ENCODE peak calls at places on chromosome 5, in five cellular contexts. One of them, this sample, is unnamed.

GRCh38 chr5:174750720-174751119 is 26.3 kb downstream of the MSX2 start:
- DNase-seq in lung: no peak
- DNase-seq in GM06990: no peak
- DNase-seq in ovary: no peak
- DNase-seq in progenitor cell of endocrine pancreas: no peak
- DNase-seq in this sample: no peak

GRCh38 chr5:38905516-38905915 is 59.7 kb downstream of the OSMR start:
- DNase-seq in ovary: no peak
- DNase-seq in GM06990: no peak
- DNase-seq in progenitor cell of endocrine pancreas: no peak
- DNase-seq in lung: no peak
- DNase-seq in this sample: no peak

GRCh38 chr5:178382689-178383276 is 150.2 kb upstream of the PHYKPL start:
- DNase-seq in progenitor cell of endocrine pancreas: no peak
- DNase-seq in ovary: peak
- DNase-seq in GM06990: no peak
- DNase-seq in lung: no peak
- DNase-seq in this sample: peak

GRCh38 chr5:14675309-14675708 is 10.8 kb downstream of the OTULIN start:
- DNase-seq in GM06990: no peak
- DNase-seq in lung: no peak
- DNase-seq in progenitor cell of endocrine pancreas: no peak
- DNase-seq in ovary: no peak
- DNase-seq in this sample: no peak

GRCh38 chr5:74865293-74865798 is 841 bp downstream of the FAM169A start:
- DNase-seq in lung: no peak
- DNase-seq in GM06990: no peak
- DNase-seq in ovary: no peak
- DNase-seq in progenitor cell of endocrine pancreas: no peak
- DNase-seq in this sample: no peak

GRCh38 chr5:124859027-124859426 is 112.6 kb upstream of the ZNF608 start:
- DNase-seq in lung: no peak
- DNase-seq in ovary: no peak
- DNase-seq in GM06990: no peak
- DNase-seq in progenitor cell of endocrine pancreas: no peak
- DNase-seq in this sample: no peak

GRCh38 chr5:177378884-177379883 is 5.0 kb upstream of the SLC34A1 start:
- DNase-seq in GM06990: no peak
- DNase-seq in ovary: no peak
- DNase-seq in lung: no peak
- DNase-seq in progenitor cell of endocrine pancreas: no peak
- DNase-seq in this sample: no peak

GRCh38 chr5:64767959-64768357 is 533 bp downstream of the SREK1IP1 start:
- DNase-seq in ovary: peak
- DNase-seq in lung: no peak
- DNase-seq in progenitor cell of endocrine pancreas: no peak
- DNase-seq in GM06990: no peak
- DNase-seq in this sample: no peak

GRCh38 chr5:150650713-150651000 is 10.2 kb downstream of the SYNPO start:
- DNase-seq in lung: no peak
- DNase-seq in progenitor cell of endocrine pancreas: no peak
- DNase-seq in GM06990: no peak
- DNase-seq in ovary: no peak
- DNase-seq in this sample: no peak

GRCh38 chr5:60196382-60197113 is 303.0 kb upstream of the PDE4D start:
- DNase-seq in progenitor cell of endocrine pancreas: no peak
- DNase-seq in GM06990: no peak
- DNase-seq in lung: no peak
- DNase-seq in ovary: no peak
- DNase-seq in this sample: no peak

GRCh38 chr5:10401499-10401898 is 40.2 kb upstream of the ROPN1L start:
- DNase-seq in lung: no peak
- DNase-seq in ovary: no peak
- DNase-seq in GM06990: no peak
- DNase-seq in progenitor cell of endocrine pancreas: no peak
- DNase-seq in this sample: no peak

GRCh38 chr5:83510199-83510730 is 38.7 kb downstream of the VCAN start:
- DNase-seq in lung: no peak
- DNase-seq in ovary: no peak
- DNase-seq in progenitor cell of endocrine pancreas: no peak
- DNase-seq in GM06990: no peak
- DNase-seq in this sample: no peak

GRCh38 chr5:159003045-159004030 is 96.4 kb downstream of the EBF1 start:
- DNase-seq in GM06990: no peak
- DNase-seq in progenitor cell of endocrine pancreas: no peak
- DNase-seq in ovary: no peak
- DNase-seq in lung: no peak
- DNase-seq in this sample: no peak

GRCh38 chr5:139194486-139194885 is 3.7 kb downstream of the SIL1 start:
- DNase-seq in lung: no peak
- DNase-seq in GM06990: no peak
- DNase-seq in progenitor cell of endocrine pancreas: no peak
- DNase-seq in ovary: no peak
- DNase-seq in this sample: no peak

GRCh38 chr5:78497573-78498533 is 137.4 kb downstream of the SCAMP1 start:
- DNase-seq in lung: no peak
- DNase-seq in GM06990: peak
- DNase-seq in progenitor cell of endocrine pancreas: no peak
- DNase-seq in ovary: peak
- DNase-seq in this sample: no peak

GRCh38 chr5:170404398-170404797 is 15.2 kb upstream of the KCNMB1 start:
- DNase-seq in lung: no peak
- DNase-seq in GM06990: no peak
- DNase-seq in ovary: no peak
- DNase-seq in progenitor cell of endocrine pancreas: no peak
- DNase-seq in this sample: no peak

GRCh38 chr5:147446528-147446927 is 63.3 kb downstream of the DPYSL3 start:
- DNase-seq in progenitor cell of endocrine pancreas: no peak
- DNase-seq in ovary: no peak
- DNase-seq in lung: no peak
- DNase-seq in GM06990: no peak
- DNase-seq in this sample: no peak

GRCh38 chr5:37248387-37248969 is 698 bp downstream of the CPLANE1 start:
- DNase-seq in ovary: no peak
- DNase-seq in GM06990: no peak
- DNase-seq in lung: no peak
- DNase-seq in progenitor cell of endocrine pancreas: no peak
- DNase-seq in this sample: no peak

GRCh38 chr5:72452515-72453259 is 54.5 kb downstream of the ZNF366 start:
- DNase-seq in lung: peak
- DNase-seq in progenitor cell of endocrine pancreas: no peak
- DNase-seq in ovary: peak
- DNase-seq in GM06990: no peak
- DNase-seq in this sample: no peak

GRCh38 chr5:178651046-178651810 is 24.4 kb upstream of the CLK4 start:
- DNase-seq in ovary: no peak
- DNase-seq in GM06990: no peak
- DNase-seq in lung: no peak
- DNase-seq in progenitor cell of endocrine pancreas: no peak
- DNase-seq in this sample: no peak

GRCh38 chr5:137374110-137374853 is 124.8 kb downstream of the SPOCK1 start:
- DNase-seq in GM06990: no peak
- DNase-seq in ovary: no peak
- DNase-seq in lung: no peak
- DNase-seq in progenitor cell of endocrine pancreas: no peak
- DNase-seq in this sample: no peak

GRCh38 chr5:37722236-37723146 is 117.3 kb downstream of the GDNF start:
- DNase-seq in GM06990: peak
- DNase-seq in progenitor cell of endocrine pancreas: no peak
- DNase-seq in ovary: no peak
- DNase-seq in lung: no peak
- DNase-seq in this sample: no peak

GRCh38 chr5:81631124-81631523 is 119.8 kb downstream of the SSBP2 start:
- DNase-seq in GM06990: peak
- DNase-seq in ovary: no peak
- DNase-seq in progenitor cell of endocrine pancreas: no peak
- DNase-seq in lung: no peak
- DNase-seq in this sample: no peak

GRCh38 chr5:81633471-81633870 is 117.4 kb downstream of the SSBP2 start:
- DNase-seq in ovary: no peak
- DNase-seq in lung: no peak
- DNase-seq in progenitor cell of endocrine pancreas: no peak
- DNase-seq in GM06990: peak
- DNase-seq in this sample: no peak

GRCh38 chr5:81630721-81631120 is 120.2 kb downstream of the SSBP2 start:
- DNase-seq in progenitor cell of endocrine pancreas: no peak
- DNase-seq in ovary: no peak
- DNase-seq in lung: no peak
- DNase-seq in GM06990: no peak
- DNase-seq in this sample: no peak

GRCh38 chr5:81633916-81634315 is 117.0 kb downstream of the SSBP2 start:
- DNase-seq in GM06990: no peak
- DNase-seq in ovary: no peak
- DNase-seq in lung: no peak
- DNase-seq in progenitor cell of endocrine pancreas: no peak
- DNase-seq in this sample: no peak

GRCh38 chr5:81632679-81633078 is 118.2 kb downstream of the SSBP2 start:
- DNase-seq in progenitor cell of endocrine pancreas: no peak
- DNase-seq in GM06990: no peak
- DNase-seq in lung: no peak
- DNase-seq in ovary: no peak
- DNase-seq in this sample: no peak
- TF ChIP-seq CTCF in progenitor cell of endocrine pancreas: no peak
- TF ChIP-seq CTCF in GM06990: no peak
- TF ChIP-seq CTCF in lung: no peak
- TF ChIP-seq CTCF in ovary: no peak
- TF ChIP-seq CTCF in this sample: no peak

GRCh38 chr5:181170237-181170830 is 22.9 kb downstream of the OR2V2 start:
- DNase-seq in ovary: no peak
- DNase-seq in progenitor cell of endocrine pancreas: no peak
- DNase-seq in GM06990: no peak
- DNase-seq in lung: no peak
- DNase-seq in this sample: no peak

GRCh38 chr5:181170996-181171395 is 23.6 kb downstream of the OR2V2 start:
- DNase-seq in lung: no peak
- DNase-seq in GM06990: no peak
- DNase-seq in progenitor cell of endocrine pancreas: no peak
- DNase-seq in ovary: no peak
- DNase-seq in this sample: no peak

GRCh38 chr5:181168595-181169118 is 21.3 kb downstream of the OR2V2 start:
- DNase-seq in progenitor cell of endocrine pancreas: no peak
- DNase-seq in GM06990: no peak
- DNase-seq in ovary: no peak
- DNase-seq in lung: no peak
- DNase-seq in this sample: no peak

GRCh38 chr5:181166812-181167733 is 19.7 kb downstream of the OR2V2 start:
- DNase-seq in ovary: no peak
- DNase-seq in GM06990: no peak
- DNase-seq in progenitor cell of endocrine pancreas: no peak
- DNase-seq in lung: no peak
- DNase-seq in this sample: no peak

DNA sequence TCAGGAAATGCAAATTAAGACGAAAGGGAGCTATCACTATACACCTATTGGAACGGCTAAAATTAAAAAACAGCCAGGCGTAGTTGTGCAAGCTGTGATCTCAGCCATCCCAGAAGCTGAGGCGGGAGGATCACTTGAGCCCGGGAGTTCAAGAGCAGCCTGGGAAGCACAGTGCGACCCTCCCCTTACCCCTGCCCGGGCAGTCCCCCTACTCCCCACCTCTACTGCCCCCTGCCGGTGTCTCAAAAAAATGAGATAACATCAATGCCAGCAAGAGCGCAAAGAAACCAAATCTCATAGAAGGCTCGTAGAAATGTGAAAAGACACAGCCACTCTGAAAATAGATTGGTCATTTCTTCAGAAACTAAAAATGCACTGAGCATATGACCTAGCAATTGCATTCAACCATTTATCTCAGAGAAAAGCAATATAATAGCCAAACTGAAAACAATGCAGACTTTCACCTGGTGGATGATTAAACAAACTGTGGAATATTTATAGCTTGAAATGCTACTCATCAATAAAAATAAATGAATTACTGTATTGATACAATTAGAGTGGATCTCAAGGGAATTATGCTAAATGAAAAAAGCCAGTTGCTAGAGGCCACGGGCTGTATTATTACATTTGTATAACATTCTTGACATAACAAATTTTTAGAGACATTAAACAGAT is 20.6 kb downstream of the OR2V2 start:
- DNase-seq in lung: no peak
- DNase-seq in ovary: no peak
- DNase-seq in progenitor cell of endocrine pancreas: peak
- DNase-seq in GM06990: peak
- DNase-seq in this sample: no peak
- TF ChIP-seq CTCF in lung: no peak
- TF ChIP-seq CTCF in ovary: no peak
- TF ChIP-seq CTCF in progenitor cell of endocrine pancreas: peak
- TF ChIP-seq CTCF in GM06990: peak
- TF ChIP-seq CTCF in this sample: peak

GRCh38 chr5:483011-483410 is 40.0 kb downstream of the EXOC3 start:
- DNase-seq in progenitor cell of endocrine pancreas: no peak
- DNase-seq in lung: no peak
- DNase-seq in ovary: no peak
- DNase-seq in GM06990: no peak
- DNase-seq in this sample: no peak
- TF ChIP-seq CTCF in progenitor cell of endocrine pancreas: no peak
- TF ChIP-seq CTCF in lung: no peak
- TF ChIP-seq CTCF in ovary: no peak
- TF ChIP-seq CTCF in GM06990: no peak
- TF ChIP-seq CTCF in this sample: no peak

GRCh38 chr5:143682788-143683419 is 129.1 kb upstream of the HMHB1 start:
- DNase-seq in lung: no peak
- DNase-seq in ovary: no peak
- DNase-seq in progenitor cell of endocrine pancreas: no peak
- DNase-seq in GM06990: no peak
- DNase-seq in this sample: no peak

GRCh38 chr5:143687604-143688003 is 124.4 kb upstream of the HMHB1 start:
- DNase-seq in GM06990: no peak
- DNase-seq in lung: no peak
- DNase-seq in progenitor cell of endocrine pancreas: no peak
- DNase-seq in ovary: no peak
- DNase-seq in this sample: no peak

GRCh38 chr5:143682221-143682620 is 129.7 kb upstream of the HMHB1 start:
- DNase-seq in progenitor cell of endocrine pancreas: no peak
- DNase-seq in ovary: no peak
- DNase-seq in lung: no peak
- DNase-seq in GM06990: no peak
- DNase-seq in this sample: no peak

GRCh38 chr5:143683459-143683858 is 128.5 kb upstream of the HMHB1 start:
- DNase-seq in GM06990: no peak
- DNase-seq in lung: no peak
- DNase-seq in progenitor cell of endocrine pancreas: no peak
- DNase-seq in ovary: no peak
- DNase-seq in this sample: no peak

GRCh38 chr5:143685416-143685815 is 126.5 kb upstream of the HMHB1 start:
- DNase-seq in lung: no peak
- DNase-seq in GM06990: no peak
- DNase-seq in ovary: no peak
- DNase-seq in progenitor cell of endocrine pancreas: no peak
- DNase-seq in this sample: no peak
- TF ChIP-seq CTCF in lung: no peak
- TF ChIP-seq CTCF in GM06990: peak
- TF ChIP-seq CTCF in ovary: no peak
- TF ChIP-seq CTCF in progenitor cell of endocrine pancreas: no peak
- TF ChIP-seq CTCF in this sample: peak

This sample was measured in chondrocyte.